ENCODE peak calls at places on chromosomes 7 and 10, in ten cellular contexts. One of them, this sample, is unnamed. For H3K4me1, the result is how much of the 10 kb centered on the place peaks cover.

GRCh38 chr10:66586897-66587679 is 338.7 kb upstream of the LRRTM3 start:
- DNase-seq in colonic mucosa: no peak
- DNase-seq in body of pancreas: peak
- DNase-seq in HAP-1: no peak
- DNase-seq in MM.1S: peak
- DNase-seq in aorta: no peak
- DNase-seq in left ventricle myocardium inferior: no peak
- DNase-seq in osteoblast: no peak
- DNase-seq in endothelial cell of umbilical vein: no peak
- DNase-seq in adrenal gland: no peak
- DNase-seq in this sample: no peak

GRCh38 chr7:155992538-155992937 is 180.3 kb upstream of the SHH start:
- DNase-seq in colonic mucosa: no peak
- DNase-seq in body of pancreas: no peak
- DNase-seq in HAP-1: no peak
- DNase-seq in MM.1S: no peak
- DNase-seq in aorta: no peak
- DNase-seq in left ventricle myocardium inferior: no peak
- DNase-seq in osteoblast: no peak
- DNase-seq in endothelial cell of umbilical vein: no peak
- DNase-seq in adrenal gland: no peak
- DNase-seq in this sample: no peak

GRCh38 chr10:61140765-61141392 is 196.9 kb upstream of the RHOBTB1 start:
- DNase-seq in colonic mucosa: no peak
- DNase-seq in body of pancreas: peak
- DNase-seq in HAP-1: peak
- DNase-seq in MM.1S: peak
- DNase-seq in aorta: no peak
- DNase-seq in left ventricle myocardium inferior: no peak
- DNase-seq in osteoblast: peak
- DNase-seq in endothelial cell of umbilical vein: peak
- DNase-seq in adrenal gland: peak
- DNase-seq in this sample: peak

GRCh38 chr10:114801411-114801813 is 20.2 kb upstream of the FHIP2A start:
- DNase-seq in colonic mucosa: no peak
- DNase-seq in body of pancreas: no peak
- DNase-seq in HAP-1: no peak
- DNase-seq in MM.1S: peak
- DNase-seq in aorta: no peak
- DNase-seq in left ventricle myocardium inferior: no peak
- DNase-seq in osteoblast: no peak
- DNase-seq in endothelial cell of umbilical vein: no peak
- DNase-seq in adrenal gland: no peak
- DNase-seq in this sample: no peak

GRCh38 chr10:116324227-116324950 is at the start of gene CCDC172:
- DNase-seq in colonic mucosa: no peak
- DNase-seq in body of pancreas: no peak
- DNase-seq in HAP-1: no peak
- DNase-seq in MM.1S: no peak
- DNase-seq in aorta: no peak
- DNase-seq in left ventricle myocardium inferior: no peak
- DNase-seq in osteoblast: peak
- DNase-seq in endothelial cell of umbilical vein: no peak
- DNase-seq in adrenal gland: no peak
- DNase-seq in this sample: peak

GRCh38 chr10:121460733-121461132 is 137.5 kb downstream of the FGFR2 start:
- DNase-seq in colonic mucosa: no peak
- DNase-seq in body of pancreas: no peak
- DNase-seq in HAP-1: no peak
- DNase-seq in MM.1S: no peak
- DNase-seq in aorta: no peak
- DNase-seq in left ventricle myocardium inferior: no peak
- DNase-seq in osteoblast: no peak
- DNase-seq in endothelial cell of umbilical vein: no peak
- DNase-seq in adrenal gland: no peak
- DNase-seq in this sample: no peak

GRCh38 chr7:85162743-85163142 is 24.1 kb downstream of the SEMA3D start:
- DNase-seq in colonic mucosa: no peak
- DNase-seq in body of pancreas: no peak
- DNase-seq in HAP-1: no peak
- DNase-seq in MM.1S: no peak
- DNase-seq in aorta: no peak
- DNase-seq in left ventricle myocardium inferior: no peak
- DNase-seq in osteoblast: no peak
- DNase-seq in endothelial cell of umbilical vein: peak
- DNase-seq in adrenal gland: no peak
- DNase-seq in this sample: no peak

GRCh38 chr10:125230251-125230650 is 69.9 kb upstream of the CTBP2 start:
- DNase-seq in colonic mucosa: no peak
- DNase-seq in body of pancreas: no peak
- DNase-seq in HAP-1: no peak
- DNase-seq in MM.1S: no peak
- DNase-seq in aorta: no peak
- DNase-seq in left ventricle myocardium inferior: no peak
- DNase-seq in osteoblast: no peak
- DNase-seq in endothelial cell of umbilical vein: no peak
- DNase-seq in adrenal gland: no peak
- DNase-seq in this sample: no peak

GRCh38 chr10:24209421-24209770 is 458 bp downstream of the KIAA1217 start:
- DNase-seq in colonic mucosa: no peak
- DNase-seq in body of pancreas: no peak
- DNase-seq in HAP-1: peak
- DNase-seq in MM.1S: peak
- DNase-seq in aorta: no peak
- DNase-seq in left ventricle myocardium inferior: no peak
- DNase-seq in osteoblast: peak
- DNase-seq in endothelial cell of umbilical vein: no peak
- DNase-seq in adrenal gland: peak
- DNase-seq in this sample: no peak

GRCh38 chr7:18430810-18431209 is 64.7 kb upstream of the HDAC9 start:
- DNase-seq in colonic mucosa: no peak
- DNase-seq in body of pancreas: no peak
- DNase-seq in HAP-1: no peak
- DNase-seq in MM.1S: no peak
- DNase-seq in aorta: no peak
- DNase-seq in left ventricle myocardium inferior: no peak
- DNase-seq in osteoblast: no peak
- DNase-seq in endothelial cell of umbilical vein: no peak
- DNase-seq in adrenal gland: no peak
- DNase-seq in this sample: no peak

GRCh38 chr7:135475521-135475920 is 34.4 kb downstream of the CNOT4 start:
- DNase-seq in colonic mucosa: no peak
- DNase-seq in body of pancreas: no peak
- DNase-seq in HAP-1: no peak
- DNase-seq in MM.1S: no peak
- DNase-seq in aorta: no peak
- DNase-seq in left ventricle myocardium inferior: no peak
- DNase-seq in osteoblast: no peak
- DNase-seq in endothelial cell of umbilical vein: no peak
- DNase-seq in adrenal gland: no peak
- DNase-seq in this sample: no peak

GRCh38 chr10:126634915-126635314 is 35.6 kb downstream of the C10orf90 start:
- DNase-seq in colonic mucosa: no peak
- DNase-seq in body of pancreas: no peak
- DNase-seq in HAP-1: peak
- DNase-seq in MM.1S: no peak
- DNase-seq in aorta: no peak
- DNase-seq in left ventricle myocardium inferior: no peak
- DNase-seq in osteoblast: no peak
- DNase-seq in endothelial cell of umbilical vein: no peak
- DNase-seq in adrenal gland: no peak
- DNase-seq in this sample: no peak

GRCh38 chr7:45596665-45597095 is 22.5 kb downstream of the ADCY1 start:
- DNase-seq in colonic mucosa: no peak
- DNase-seq in body of pancreas: no peak
- DNase-seq in HAP-1: no peak
- DNase-seq in MM.1S: no peak
- DNase-seq in aorta: no peak
- DNase-seq in left ventricle myocardium inferior: no peak
- DNase-seq in osteoblast: no peak
- DNase-seq in endothelial cell of umbilical vein: no peak
- DNase-seq in adrenal gland: no peak
- DNase-seq in this sample: no peak

GRCh38 chr7:44177570-44178131 is 11.6 kb downstream of the GCK start:
- DNase-seq in colonic mucosa: no peak
- DNase-seq in body of pancreas: no peak
- DNase-seq in HAP-1: no peak
- DNase-seq in MM.1S: no peak
- DNase-seq in aorta: no peak
- DNase-seq in left ventricle myocardium inferior: no peak
- DNase-seq in osteoblast: no peak
- DNase-seq in endothelial cell of umbilical vein: no peak
- DNase-seq in adrenal gland: no peak
- DNase-seq in this sample: no peak

GRCh38 chr10:112981553-112981952 is 31.5 kb downstream of the TCF7L2 start:
- DNase-seq in colonic mucosa: no peak
- DNase-seq in body of pancreas: no peak
- DNase-seq in HAP-1: no peak
- DNase-seq in MM.1S: peak
- DNase-seq in aorta: no peak
- DNase-seq in left ventricle myocardium inferior: no peak
- DNase-seq in osteoblast: no peak
- DNase-seq in endothelial cell of umbilical vein: no peak
- DNase-seq in adrenal gland: no peak
- DNase-seq in this sample: no peak
- H3K4me1 ChIP-seq in colonic mucosa: under half
- H3K4me1 ChIP-seq in body of pancreas: under half
- H3K4me1 ChIP-seq in HAP-1: under half
- H3K4me1 ChIP-seq in MM.1S: under half
- H3K4me1 ChIP-seq in aorta: under half
- H3K4me1 ChIP-seq in left ventricle myocardium inferior: under half
- H3K4me1 ChIP-seq in osteoblast: under half
- H3K4me1 ChIP-seq in endothelial cell of umbilical vein: under half
- H3K4me1 ChIP-seq in adrenal gland: under half
- H3K4me1 ChIP-seq in this sample: half or more

DNA sequence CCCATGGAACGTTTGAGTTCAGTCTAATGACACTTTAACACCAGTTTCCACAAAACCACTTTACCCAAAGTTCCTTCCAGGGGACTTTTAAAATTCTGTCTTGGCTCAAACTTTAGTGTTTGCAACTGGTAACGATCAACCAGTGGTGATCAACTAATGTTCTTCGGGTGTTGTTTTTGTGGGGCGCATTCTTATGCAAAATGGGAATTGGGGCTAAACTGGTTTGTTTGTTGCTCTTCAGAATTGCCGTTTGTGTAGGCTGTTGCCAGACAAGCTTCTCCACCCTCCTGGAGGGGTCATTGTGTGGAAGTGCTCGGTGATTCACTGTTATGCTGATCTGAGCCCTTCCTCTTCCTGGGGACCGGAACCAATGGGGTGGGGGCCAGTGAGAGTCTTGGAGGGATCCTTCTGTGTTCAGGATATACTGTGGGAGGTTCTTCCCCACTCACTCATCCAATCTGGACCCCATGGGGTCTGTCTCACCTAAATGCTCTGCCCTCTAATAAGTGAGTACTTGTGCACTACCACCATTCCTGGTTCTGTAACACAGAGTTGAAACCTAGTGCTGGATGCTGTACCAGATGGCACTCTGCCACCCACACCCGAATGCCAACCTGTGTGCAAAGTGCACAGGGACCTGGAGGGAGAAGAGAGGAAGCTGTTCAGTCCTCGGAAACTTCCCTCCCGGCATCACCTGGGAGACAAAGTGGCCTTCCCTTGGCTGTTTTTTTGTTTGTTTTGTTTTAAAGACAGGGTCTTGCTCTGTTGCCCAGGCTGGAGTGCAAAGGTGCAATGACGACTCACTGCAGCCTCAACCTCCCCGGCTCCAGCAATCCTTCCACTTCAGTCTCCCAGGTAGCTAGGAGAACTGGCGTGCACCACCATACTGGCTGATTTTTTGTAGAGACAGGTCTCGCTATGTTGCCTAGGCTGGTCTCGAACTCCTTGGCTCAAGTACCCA is 2.1 kb downstream of the NFE2L3 start:
- DNase-seq in colonic mucosa: peak
- DNase-seq in body of pancreas: peak
- DNase-seq in HAP-1: peak
- DNase-seq in MM.1S: peak
- DNase-seq in aorta: no peak
- DNase-seq in left ventricle myocardium inferior: no peak
- DNase-seq in osteoblast: peak
- DNase-seq in endothelial cell of umbilical vein: peak
- DNase-seq in adrenal gland: no peak
- DNase-seq in this sample: peak
- H3K4me1 ChIP-seq in colonic mucosa: under half
- H3K4me1 ChIP-seq in body of pancreas: under half
- H3K4me1 ChIP-seq in HAP-1: under half
- H3K4me1 ChIP-seq in MM.1S: under half
- H3K4me1 ChIP-seq in aorta: under half
- H3K4me1 ChIP-seq in left ventricle myocardium inferior: under half
- H3K4me1 ChIP-seq in osteoblast: under half
- H3K4me1 ChIP-seq in endothelial cell of umbilical vein: half or more
- H3K4me1 ChIP-seq in adrenal gland: under half
- H3K4me1 ChIP-seq in this sample: half or more

DNA sequence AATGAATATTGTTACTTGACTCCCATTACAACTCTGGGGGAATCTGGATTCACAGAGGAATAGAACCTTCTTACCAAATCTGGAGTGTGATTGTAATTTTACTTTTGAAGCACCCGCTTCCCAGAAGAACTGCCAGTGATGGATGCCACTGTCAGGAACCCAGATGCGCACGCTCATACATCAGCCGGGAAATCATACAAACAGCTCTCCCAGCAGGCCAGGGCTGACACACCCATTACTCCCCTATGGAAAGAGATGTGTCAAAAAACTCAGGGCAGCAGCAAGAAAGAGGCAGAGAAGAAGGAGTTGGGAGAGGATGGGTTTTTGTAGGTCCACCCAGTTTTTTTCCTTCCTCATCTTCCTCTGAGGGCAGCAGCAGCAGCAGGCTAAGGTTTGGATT is 12.1 kb upstream of the HPS1 start:
- DNase-seq in colonic mucosa: no peak
- DNase-seq in body of pancreas: no peak
- DNase-seq in HAP-1: no peak
- DNase-seq in MM.1S: no peak
- DNase-seq in aorta: no peak
- DNase-seq in left ventricle myocardium inferior: no peak
- DNase-seq in osteoblast: no peak
- DNase-seq in endothelial cell of umbilical vein: no peak
- DNase-seq in adrenal gland: no peak
- DNase-seq in this sample: no peak
- H3K4me1 ChIP-seq in colonic mucosa: under half
- H3K4me1 ChIP-seq in body of pancreas: under half
- H3K4me1 ChIP-seq in HAP-1: under half
- H3K4me1 ChIP-seq in MM.1S: under half
- H3K4me1 ChIP-seq in aorta: under half
- H3K4me1 ChIP-seq in left ventricle myocardium inferior: under half
- H3K4me1 ChIP-seq in osteoblast: under half
- H3K4me1 ChIP-seq in endothelial cell of umbilical vein: under half
- H3K4me1 ChIP-seq in adrenal gland: under half
- H3K4me1 ChIP-seq in this sample: under half

DNA sequence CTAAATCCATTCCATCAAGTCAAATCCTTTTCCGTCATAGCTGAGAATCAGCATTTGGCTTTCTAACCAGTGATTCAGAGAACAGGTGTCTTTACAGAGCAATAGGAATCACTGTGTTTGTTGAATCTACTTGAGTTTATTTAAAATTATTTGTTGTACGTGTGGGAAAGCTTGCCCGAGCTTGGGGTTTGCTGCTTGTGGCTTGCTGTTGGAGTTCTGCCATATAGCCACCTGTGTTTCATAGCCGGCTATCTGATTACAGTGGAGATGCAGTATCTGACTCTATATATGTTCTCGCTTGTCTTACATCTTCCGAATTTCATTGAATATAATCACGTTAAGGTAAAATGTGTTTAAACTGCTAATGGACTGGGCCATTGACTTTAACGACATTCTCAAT is 274.3 kb upstream of the MKI67 start:
- DNase-seq in colonic mucosa: no peak
- DNase-seq in body of pancreas: no peak
- DNase-seq in HAP-1: no peak
- DNase-seq in MM.1S: no peak
- DNase-seq in aorta: no peak
- DNase-seq in left ventricle myocardium inferior: no peak
- DNase-seq in osteoblast: no peak
- DNase-seq in endothelial cell of umbilical vein: no peak
- DNase-seq in adrenal gland: no peak
- DNase-seq in this sample: no peak
- H3K4me1 ChIP-seq in colonic mucosa: under half
- H3K4me1 ChIP-seq in body of pancreas: under half
- H3K4me1 ChIP-seq in HAP-1: under half
- H3K4me1 ChIP-seq in MM.1S: under half
- H3K4me1 ChIP-seq in aorta: under half
- H3K4me1 ChIP-seq in left ventricle myocardium inferior: under half
- H3K4me1 ChIP-seq in osteoblast: under half
- H3K4me1 ChIP-seq in endothelial cell of umbilical vein: under half
- H3K4me1 ChIP-seq in adrenal gland: under half
- H3K4me1 ChIP-seq in this sample: under half

This sample was measured in GM23338.